ENCODE peak calls at places on chromosomes 11 and 22, in ten cellular contexts. U is coronary artery, S is fibroblast of mammary gland, E is astrocyte of the spinal cord, O is IMR-90, M is psoas muscle, Y is body of pancreas, T is lower leg skin, D is HCT116, P is H7. I is an unnamed sample.

GRCh38 chr11:12150831-12151382 is 40.5 kb downstream of the MICAL2 start:
- DNase-seq in E (peak; percentile 81), U (no peak), T (no peak), O (peak; percentile 93), P (no peak), M (no peak), D (no peak), Y (no peak), S (peak; percentile 72), I (no peak)

GRCh38 chr11:6636480-6636879 is 17.3 kb upstream of the TPP1 start:
- DNase-seq in O (no peak), U (no peak), M (no peak), E (no peak), S (no peak), P (no peak), T (no peak), Y (no peak), D (no peak), I (no peak)

GRCh38 chr11:122706689-122707088 is 51.2 kb downstream of the UBASH3B start:
- DNase-seq in M (no peak), E (peak; percentile 79), O (peak; percentile 87), U (no peak), T (no peak), Y (no peak), S (peak; percentile 79), D (no peak), P (no peak), I (no peak)

GRCh38 chr11:116613201-116613910 is 159.4 kb downstream of the BUD13 start:
- DNase-seq in D (no peak), E (no peak), S (no peak), P (no peak), U (peak; percentile 64), Y (no peak), T (peak; percentile 43), M (no peak), O (no peak), I (peak; percentile 19)

GRCh38 chr11:5891216-5891800 is 1.7 kb upstream of the OR52E5 start:
- DNase-seq in P (no peak), O (peak; percentile 6), U (no peak), D (no peak), Y (no peak), M (no peak), T (no peak), E (peak; percentile 4), S (peak; percentile 15), I (no peak)

GRCh38 chr11:127205688-127206217 is 205.2 kb upstream of the KIRREL3 start:
- DNase-seq in P (no peak), U (no peak), E (no peak), T (no peak), D (no peak), M (no peak), O (no peak), Y (no peak), S (no peak), I (no peak)

GRCh38 chr11:17145972-17146371 is 61.8 kb downstream of the PIK3C2A start:
- DNase-seq in P (no peak), M (no peak), T (no peak), U (no peak), S (peak; percentile 9), E (no peak), D (no peak), O (peak; percentile 20), Y (no peak), I (no peak)

GRCh38 chr11:102172127-102172848 is 62.0 kb downstream of the YAP1 start:
- DNase-seq in T (no peak), O (peak; percentile 54), Y (peak; percentile 15), E (peak; percentile 58), M (peak; percentile 24), P (no peak), S (peak; percentile 82), D (no peak), U (no peak), I (no peak)

GRCh38 chr11:91871791-91872190 is 352.8 kb upstream of the FAT3 start:
- DNase-seq in O (no peak), Y (no peak), S (peak; percentile 0), T (no peak), E (peak; percentile 8), M (no peak), U (no peak), D (no peak), P (no peak), I (no peak)

GRCh38 chr11:121936375-121936774 is 179.6 kb downstream of the BLID start:
- DNase-seq in P (no peak), T (no peak), E (no peak), S (peak; percentile 63), D (no peak), U (no peak), O (peak; percentile 54), M (no peak), Y (no peak), I (no peak)

GRCh38 chr11:100920571-100920970 is 209.0 kb downstream of the PGR start:
- DNase-seq in D (no peak), Y (no peak), P (no peak), T (no peak), U (no peak), M (no peak), O (no peak), S (no peak), E (no peak), I (no peak)

GRCh38 chr11:74318241-74318932 is 6.9 kb upstream of the P4HA3 start:
- DNase-seq in P (no peak), U (no peak), D (no peak), Y (no peak), M (no peak), S (peak; percentile 53), T (no peak), E (peak; percentile 88), O (peak; percentile 65), I (no peak)

GRCh38 chr22:45629469-45630089 is 42.1 kb upstream of the ATXN10 start:
- DNase-seq in M (no peak), T (no peak), P (peak; percentile 74), D (no peak), O (no peak), E (no peak), U (no peak), Y (no peak), S (no peak), I (no peak)

GRCh38 chr11:111691731-111692130 is 74.5 kb downstream of the PPP2R1B start:
- DNase-seq in D (no peak), M (no peak), S (no peak), E (no peak), Y (no peak), O (no peak), T (no peak), P (no peak), U (no peak), I (no peak)

GRCh38 chr11:66744485-66745355 is 15.7 kb upstream of the SPTBN2 start:
- DNase-seq in O (peak; percentile 45), S (peak; percentile 41), D (peak; percentile 49), E (peak; percentile 50), U (peak; percentile 84), T (peak; percentile 96), P (peak; percentile 97), Y (peak; percentile 89), M (peak; percentile 85), I (peak; percentile 92)

GRCh38 chr11:94925422-94926270 is 47.7 kb downstream of the CWC15 start:
- DNase-seq in O (no peak), T (no peak), Y (no peak), U (no peak), P (no peak), E (no peak), S (no peak), M (no peak), D (no peak), I (no peak)

GRCh38 chr11:134652586-134653255 is 240.7 kb upstream of the B3GAT1 start:
- DNase-seq in E (no peak), Y (no peak), D (no peak), O (no peak), S (no peak), U (peak; percentile 46), P (no peak), T (peak; percentile 48), M (no peak), I (peak; percentile 11)
- H3K4me3 ChIP-seq in E (no peak overlapping the region), Y (no peak overlapping the region), D (no peak overlapping the region), O (no peak overlapping the region), S (no peak overlapping the region), U (no peak overlapping the region), P (no peak overlapping the region), T (no peak overlapping the region), M (no peak overlapping the region), I (no peak overlapping the region)

DNA sequence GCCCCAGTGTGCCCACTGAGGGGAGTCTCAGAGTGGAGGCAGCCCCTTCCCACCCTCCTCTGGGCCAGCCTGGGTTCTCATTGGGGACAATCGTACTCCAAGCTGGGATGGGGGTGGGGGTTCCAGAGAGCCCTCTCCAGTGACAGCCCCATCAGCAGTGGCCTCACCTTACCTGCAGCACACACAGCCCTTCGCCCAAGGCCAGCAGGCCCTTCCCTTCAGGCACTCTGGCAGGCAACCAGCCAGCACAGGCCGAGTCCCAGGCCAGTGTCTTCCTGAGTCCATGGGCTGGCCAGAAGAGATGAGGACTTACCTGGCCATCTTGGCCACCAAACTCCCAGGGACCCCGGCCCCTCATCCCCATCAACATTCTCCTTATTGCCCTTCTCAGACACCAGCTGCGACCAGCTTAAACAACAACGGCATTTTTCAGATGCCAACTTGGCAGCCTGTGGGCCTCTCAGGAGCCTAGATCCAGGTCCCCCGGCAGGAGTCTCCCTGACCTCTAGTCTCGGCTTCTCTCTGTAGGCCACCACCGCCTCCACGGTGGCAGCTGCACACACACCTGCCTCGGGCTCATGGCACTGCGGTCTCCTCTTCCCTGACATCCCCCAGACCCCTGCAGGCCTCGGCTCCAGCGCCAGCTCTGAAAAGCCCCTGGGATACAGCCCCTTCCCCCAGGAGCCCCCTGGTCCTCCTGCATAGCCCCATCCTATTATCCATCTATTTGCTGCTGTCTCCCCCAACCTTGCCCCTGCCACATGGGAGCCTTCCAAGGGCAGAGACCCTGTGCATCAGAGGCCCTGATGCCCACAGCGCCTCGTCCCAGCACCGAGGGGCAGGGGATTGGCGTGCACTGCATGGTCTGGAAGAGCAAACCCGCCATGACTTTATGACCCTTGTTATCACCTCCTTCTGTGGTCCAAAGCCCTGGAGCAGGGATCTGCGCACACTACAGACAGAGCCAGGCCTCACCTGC is 111.2 kb upstream of the FGF3 start:
- DNase-seq in S (no peak), P (no peak), M (no peak), E (no peak), O (no peak), D (no peak), U (no peak), T (peak; percentile 48), Y (peak; percentile 10), I (no peak)
- H3K4me3 ChIP-seq in S (no peak overlapping the region), P (no peak overlapping the region), M (no peak overlapping the region), E (no peak overlapping the region), O (no peak overlapping the region), D (no peak overlapping the region), U (no peak overlapping the region), T (no peak overlapping the region), Y (no peak overlapping the region), I (no peak overlapping the region)

GRCh38 chr11:10887307-10887706 is 29.5 kb upstream of the ZBED5 start:
- DNase-seq in M (no peak), E (no peak), Y (no peak), D (no peak), U (no peak), T (no peak), P (no peak), O (no peak), S (no peak), I (no peak)
- H3K4me3 ChIP-seq in M (no peak overlapping the region), E (no peak overlapping the region), Y (no peak overlapping the region), D (no peak overlapping the region), U (no peak overlapping the region), T (no peak overlapping the region), P (no peak overlapping the region), O (no peak overlapping the region), S (no peak overlapping the region), I (no peak overlapping the region)

DNA sequence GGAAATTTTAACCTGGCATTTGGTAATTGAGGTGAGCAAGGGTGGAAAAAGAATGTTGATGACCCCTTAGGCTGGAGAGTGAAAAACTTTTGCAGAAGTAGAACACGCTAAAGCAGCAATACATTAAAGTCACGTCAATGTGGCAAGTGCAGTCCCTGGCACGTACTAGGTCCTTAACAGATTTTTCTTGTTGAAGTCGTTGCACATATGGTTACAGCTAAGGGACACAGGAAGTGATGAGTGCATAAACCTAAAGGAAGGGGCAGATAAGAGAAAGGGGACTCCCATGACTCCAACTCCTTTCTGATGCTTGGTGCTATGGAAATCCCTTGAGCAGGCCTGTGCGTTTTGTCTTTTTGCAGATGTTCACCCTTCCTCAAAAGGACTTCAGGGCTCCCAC is 1.2 kb downstream of the ACCS start:
- DNase-seq in S (no peak), U (no peak), D (no peak), P (no peak), E (no peak), M (no peak), T (no peak), Y (no peak), O (no peak), I (no peak)
- H3K4me3 ChIP-seq in S (peak overlapping the region; percentile 79), U (peak overlapping the region; percentile 80), D (peak overlapping the region; percentile 60), P (no peak overlapping the region), E (no peak overlapping the region), M (peak overlapping the region; percentile 72), T (no peak overlapping the region), Y (no peak overlapping the region), O (no peak overlapping the region), I (peak overlapping the region; percentile 76)

I was measured in right lobe of liver.